ENCODE peak calls at places on chromosomes 5 and 9, in five cellular contexts. H is activated T-helper 1 cell treated with anti-CD3 and anti-CD28 coated beads, Interleukin-2, amount 50 U/mL, for 16 hours; S is islet precursor cell; X is stimulated activated CD4-positive, alpha-beta T cell treated with anti-CD3 and anti-CD28 coated beads, TNF-alpha, amount 100 ng/mL, for 4 hours; Z is CD8-positive, alpha-beta T cell. N is an unnamed sample.

GRCh38 chr9:80351612-80352011 is 779.8 kb downstream of the TLE4 start:
- DNase-seq in S (no peak), Z (no peak), X (no peak), H (no peak), N (no peak)

GRCh38 chr9:14310247-14310646 is 3.7 kb downstream of the NFIB start:
- DNase-seq in Z (no peak), H (no peak), X (no peak), S (no peak), N (no peak)

GRCh38 chr9:1100945-1101344 is 50.8 kb downstream of the DMRT2 start:
- DNase-seq in Z (no peak), H (no peak), S (no peak), X (no peak), N (peak; percentile 32)

GRCh38 chr5:166551384-166551783 is 1740.1 kb upstream of the WWC1 start:
- DNase-seq in S (no peak), Z (no peak), X (no peak), H (no peak), N (peak; percentile 4)

GRCh38 chr5:42586625-42587024 is 163.4 kb downstream of the GHR start:
- DNase-seq in X (no peak), Z (no peak), S (no peak), H (no peak), N (no peak)

GRCh38 chr9:127444921-127445850 is 6.0 kb downstream of the RPL12 start:
- DNase-seq in Z (no peak), X (no peak), H (no peak), S (no peak), N (no peak)

GRCh38 chr5:88058625-88059024 is 210.0 kb downstream of the TMEM161B start:
- DNase-seq in H (no peak), X (no peak), Z (no peak), S (no peak), N (no peak)

GRCh38 chr9:108525214-108525613 is 330.6 kb downstream of the ACTL7B start:
- DNase-seq in S (peak; percentile 11), Z (no peak), X (no peak), H (no peak), N (no peak)

GRCh38 chr9:113474372-113474771 is 10.8 kb downstream of the RGS3 start:
- DNase-seq in X (no peak), S (peak; percentile 35), H (no peak), Z (no peak), N (no peak)

GRCh38 chr9:99235069-99235468 is 13.0 kb downstream of the SEC61B start:
- DNase-seq in Z (no peak), H (no peak), X (no peak), S (no peak), N (no peak)

GRCh38 chr9:10479172-10479571 is 133.6 kb downstream of the PTPRD start:
- DNase-seq in H (no peak), Z (no peak), X (no peak), S (no peak), N (no peak)

GRCh38 chr5:111984044-111984443 is 227.1 kb upstream of the NREP start:
- DNase-seq in X (no peak), S (no peak), H (no peak), Z (no peak), N (no peak)

GRCh38 chr5:35188041-35188457 is 42.2 kb downstream of the PRLR start:
- DNase-seq in S (no peak), Z (no peak), X (no peak), H (no peak), N (no peak)

GRCh38 chr5:163261647-163262269 is 175.6 kb upstream of the CCNG1 start:
- DNase-seq in S (no peak), H (no peak), Z (no peak), X (no peak), N (no peak)

GRCh38 chr5:123125953-123126352 is 36.9 kb downstream of the PRDM6 start:
- DNase-seq in H (no peak), Z (no peak), S (no peak), X (no peak), N (no peak)